ENCODE peak calls at places on chromosome 20, in seven cellular contexts. Y is A549, V is GM23338, B is HCT116, M is SK-N-SH, P is HepG2, H is GM12878. L is an unnamed sample.
A peak's percentile ranks its signal among the peaks of the same experiment; 100 is the strongest.

GRCh38 chr20:55977723-55978481 is 27.4 kb downstream of the CBLN4 start:
- DNase-seq in Y (no peak), V (no peak), B (no peak), M (no peak), P (no peak), H (no peak), L (no peak)

GRCh38 chr20:3755814-3756480 is 11.6 kb downstream of the ADISSP start:
- DNase-seq in Y (no peak), V (no peak), B (no peak), M (no peak), P (no peak), H (no peak), L (no peak)

GRCh38 chr20:5297280-5298004 is 19.3 kb downstream of the PROKR2 start:
- DNase-seq in Y (no peak), V (peak; percentile 17), B (no peak), M (peak; percentile 58), P (peak; percentile 81), H (no peak), L (no peak)

GRCh38 chr20:25548613-25549086 is 36.7 kb downstream of the NINL start:
- DNase-seq in Y (no peak), V (no peak), B (no peak), M (no peak), P (no peak), H (no peak), L (no peak)

GRCh38 chr20:15702161-15702560 is 871.1 kb downstream of the KIF16B start:
- DNase-seq in Y (no peak), V (no peak), B (no peak), M (no peak), P (no peak), H (no peak), L (no peak)

GRCh38 chr20:7617797-7618196 is 322.5 kb downstream of the HAO1 start:
- DNase-seq in Y (no peak), V (no peak), B (no peak), M (no peak), P (no peak), H (no peak), L (no peak)

GRCh38 chr20:51022803-51023616 is at the start of gene KCNG1:
- DNase-seq in Y (peak; percentile 93), V (peak; percentile 92), B (peak; percentile 49), M (peak; percentile 97), P (no peak), H (no peak), L (no peak)

GRCh38 chr20:23125625-23126191 is 39.6 kb upstream of the CD93 start:
- DNase-seq in Y (no peak), V (no peak), B (no peak), M (no peak), P (no peak), H (no peak), L (peak; percentile 100)

GRCh38 chr20:19699132-19699971 is 58.7 kb upstream of the RIN2 start:
- DNase-seq in Y (no peak), V (no peak), B (peak; percentile 10), M (no peak), P (no peak), H (no peak), L (no peak)

GRCh38 chr20:1535420-1536175 is 21.9 kb downstream of the SIRPD start:
- DNase-seq in Y (no peak), V (no peak), B (no peak), M (no peak), P (no peak), H (peak; percentile 96), L (peak; percentile 49)

GRCh38 chr20:9038791-9039190 is 30.1 kb upstream of the PLCB4 start:
- DNase-seq in Y (no peak), V (no peak), B (no peak), M (no peak), P (no peak), H (no peak), L (no peak)

GRCh38 chr20:4666001-4666470 is 55.7 kb upstream of the PRND start:
- DNase-seq in Y (no peak), V (no peak), B (no peak), M (no peak), P (no peak), H (no peak), L (peak; percentile 51)

GRCh38 chr20:35463455-35464300 is 8.3 kb downstream of the CEP250 start:
- DNase-seq in Y (peak; percentile 74), V (peak; percentile 92), B (peak; percentile 40), M (peak; percentile 65), P (peak; percentile 84), H (no peak), L (no peak)

GRCh38 chr20:48845000-48845399 is 17.2 kb upstream of the PREX1 start:
- DNase-seq in Y (no peak), V (no peak), B (no peak), M (no peak), P (no peak), H (no peak), L (no peak)

GRCh38 chr20:54340667-54341081 is 132.8 kb downstream of the PFDN4 start:
- DNase-seq in Y (no peak), V (no peak), B (no peak), M (no peak), P (no peak), H (no peak), L (no peak)

GRCh38 chr20:61912665-61913422 is 152.8 kb downstream of the TAF4 start:
- DNase-seq in Y (no peak), V (no peak), B (no peak), M (no peak), P (no peak), H (peak; percentile 90), L (no peak)

GRCh38 chr20:58130156-58130555 is 98.3 kb downstream of the ANKRD60 start:
- DNase-seq in Y (no peak), V (no peak), B (no peak), M (no peak), P (no peak), H (no peak), L (no peak)

GRCh38 chr20:3479759-3480615 is 9.2 kb downstream of the ATRN start:
- DNase-seq in Y (no peak), V (no peak), B (no peak), M (no peak), P (no peak), H (no peak), L (no peak)

GRCh38 chr20:30812739-30813411 is 444.6 kb upstream of the DEFB115 start:
- DNase-seq in Y (no peak), V (no peak), B (no peak), M (peak; percentile 17), P (no peak), H (no peak), L (no peak)

GRCh38 chr20:49913399-49914047 is 1.8 kb downstream of the SPATA2 start:
- DNase-seq in Y (no peak), V (no peak), B (no peak), M (no peak), P (no peak), H (no peak), L (no peak)

GRCh38 chr20:25308671-25309394 is 60.9 kb downstream of the PYGB start:
- DNase-seq in Y (no peak), V (no peak), B (peak; percentile 28), M (no peak), P (peak; percentile 28), H (no peak), L (no peak)

GRCh38 chr20:47963022-47963421 is 177.7 kb upstream of the SULF2 start:
- DNase-seq in Y (no peak), V (no peak), B (no peak), M (peak; percentile 80), P (no peak), H (no peak), L (no peak)

GRCh38 chr20:51579137-51579536 is 36.6 kb upstream of the NFATC2 start:
- DNase-seq in Y (no peak), V (no peak), B (no peak), M (no peak), P (no peak), H (no peak), L (no peak)

GRCh38 chr20:22729180-22729579 is 144.8 kb upstream of the FOXA2 start:
- DNase-seq in Y (no peak), V (no peak), B (no peak), M (no peak), P (no peak), H (no peak), L (no peak)

GRCh38 chr20:16828666-16829305 is 80.6 kb downstream of the OTOR start:
- DNase-seq in Y (no peak), V (no peak), B (no peak), M (no peak), P (no peak), H (no peak), L (no peak)

GRCh38 chr20:23095504-23095903 is 9.4 kb upstream of the CD93 start:
- DNase-seq in Y (no peak), V (no peak), B (no peak), M (no peak), P (no peak), H (no peak), L (no peak)

GRCh38 chr20:415820-416322 is 7.8 kb downstream of the RBCK1 start:
- DNase-seq in Y (no peak), V (no peak), B (no peak), M (no peak), P (no peak), H (no peak), L (no peak)

GRCh38 chr20:59063358-59064213 is 21.0 kb upstream of the PRELID3B start:
- DNase-seq in Y (peak; percentile 39), V (no peak), B (peak; percentile 75), M (peak; percentile 45), P (no peak), H (no peak), L (no peak)

GRCh38 chr20:63740070-63740500 is 509 bp downstream of the SLC2A4RG start:
- DNase-seq in Y (peak; percentile 45), V (peak; percentile 56), B (no peak), M (peak; percentile 87), P (no peak), H (no peak), L (peak; percentile 38)
- TF ChIP-seq REST in Y (no peak), V (no peak), B (no peak), M (no peak), P (no peak), H (no peak), L (no peak)

GRCh38 chr20:32110727-32111126 is 1.2 kb downstream of the TM9SF4 start:
- DNase-seq in Y (no peak), V (no peak), B (no peak), M (no peak), P (no peak), H (no peak), L (no peak)
- H3K4me3 ChIP-seq in Y (peak overlapping the region; percentile 78), V (peak overlapping the region; percentile 71), B (peak overlapping the region; percentile 90), M (peak overlapping the region; percentile 82), P (peak overlapping the region; percentile 95), H (peak overlapping the region; percentile 98), L (peak overlapping the region; percentile 99)

DNA sequence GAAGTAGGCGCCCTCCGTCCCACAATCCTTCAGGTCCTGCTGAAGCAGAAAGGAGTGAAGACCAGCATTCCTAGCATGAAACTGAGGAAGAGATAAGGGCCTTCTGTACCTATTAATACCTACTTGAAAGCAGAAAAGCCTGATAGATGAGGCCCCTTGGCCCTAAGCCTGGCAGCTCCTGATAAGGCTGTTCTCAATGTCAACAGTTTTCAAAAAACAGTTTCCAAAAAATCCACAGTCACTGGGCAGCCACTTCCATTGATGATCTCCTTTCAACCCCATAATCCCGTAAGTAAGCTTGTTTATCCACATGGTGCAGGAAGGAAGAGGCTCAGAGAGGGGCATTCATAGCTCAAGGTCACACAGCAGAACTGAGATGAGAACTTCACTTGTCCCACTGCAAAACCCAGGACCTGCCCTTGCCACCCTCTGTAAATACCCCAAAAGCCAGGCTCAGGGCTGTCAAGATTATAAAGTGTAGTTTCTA is 2.8 kb upstream of the E2F1 start:
- DNase-seq in Y (no peak), V (no peak), B (no peak), M (no peak), P (peak; percentile 75), H (no peak), L (no peak)
- TF ChIP-seq REST in Y (no peak), V (no peak), B (no peak), M (no peak), P (no peak), H (no peak), L (no peak)

GRCh38 chr20:38673261-38673660 is 51.0 kb upstream of the SLC32A1 start:
- DNase-seq in Y (no peak), V (peak; percentile 26), B (no peak), M (no peak), P (no peak), H (no peak), L (no peak)
- H3K4me3 ChIP-seq in Y (no peak overlapping the region), V (peak overlapping the region; percentile 88), B (no peak overlapping the region), M (peak overlapping the region; percentile 59), P (no peak overlapping the region), H (no peak overlapping the region), L (no peak overlapping the region)

L was measured in HL-60.